ENCODE peak calls at places on chromosomes 1 and 21, in four cellular contexts. L, G, V and P are unnamed samples.

GRCh38 chr21:42162831-42163510 is 56.0 kb upstream of the ABCG1 start:
- DNase-seq in V (no peak), L (no peak), G (no peak), P (no peak)

GRCh38 chr1:86461482-86461881 is 7.2 kb upstream of the CLCA1 start:
- DNase-seq in G (peak; percentile 60), L (no peak), V (no peak), P (no peak)

GRCh38 chr1:27572019-27572678 is 31.8 kb downstream of the AHDC1 start:
- DNase-seq in V (peak; percentile 73), G (no peak), L (no peak), P (no peak)

GRCh38 chr1:66652556-66652955 is 99.7 kb upstream of the DYNLT5 start:
- DNase-seq in G (no peak), L (no peak), V (peak; percentile 5), P (no peak)

GRCh38 chr1:205530116-205530515 is 25.6 kb downstream of the CDK18 start:
- DNase-seq in G (peak; percentile 40), L (no peak), V (no peak), P (no peak)

GRCh38 chr21:16587141-16587570 is 857.4 kb downstream of the USP25 start:
- DNase-seq in G (no peak), L (peak; percentile 60), V (peak; percentile 32), P (no peak)

GRCh38 chr1:179107706-179108629 is 26.1 kb downstream of the TOR3A start:
- DNase-seq in G (no peak), L (no peak), V (no peak), P (no peak)

GRCh38 chr1:21552715-21553114 is 43.5 kb downstream of the ALPL start:
- DNase-seq in V (no peak), L (no peak), G (no peak), P (no peak)

GRCh38 chr21:28959367-28960099 is 33.1 kb downstream of the LTN1 start:
- DNase-seq in L (no peak), G (no peak), V (no peak), P (no peak)

GRCh38 chr1:224592636-224593579 is 23.2 kb upstream of the CNIH3 start:
- DNase-seq in V (no peak), G (no peak), L (no peak), P (no peak)

GRCh38 chr1:159786465-159786864 is 5.7 kb downstream of the DUSP23 start:
- DNase-seq in L (no peak), V (no peak), G (no peak), P (no peak)

GRCh38 chr1:233885196-233886028 is 19.1 kb upstream of the SLC35F3 start:
- DNase-seq in V (no peak), L (no peak), G (no peak), P (no peak)

GRCh38 chr1:54551891-54552290 is 3.9 kb downstream of the ACOT11 start:
- DNase-seq in L (no peak), G (no peak), V (no peak), P (no peak)

GRCh38 chr1:8169364-8170058 is 143.4 kb upstream of the ERRFI1 start:
- DNase-seq in L (peak; percentile 67), G (peak; percentile 43), V (no peak), P (peak; percentile 34)

GRCh38 chr1:75345538-75346292 is 211.5 kb downstream of the LHX8 start:
- DNase-seq in V (no peak), G (no peak), L (no peak), P (no peak)

GRCh38 chr1:3745590-3746381 is 6.5 kb upstream of the CCDC27 start:
- DNase-seq in V (no peak), L (no peak), G (peak; percentile 66), P (no peak)

GRCh38 chr1:160646711-160647328 is at the start of gene SLAMF1:
- DNase-seq in G (no peak), L (peak; percentile 30), V (no peak), P (no peak)

GRCh38 chr1:154318386-154318785 is 2.5 kb upstream of the AQP10 start:
- DNase-seq in V (no peak), L (no peak), G (no peak), P (no peak)

GRCh38 chr1:110672753-110673108 is 2.0 kb downstream of the KCNA3 start:
- DNase-seq in L (peak; percentile 32), G (no peak), V (no peak), P (peak; percentile 30)

GRCh38 chr21:42599486-42599885 is 53.9 kb upstream of the PDE9A start:
- DNase-seq in V (no peak), L (no peak), G (no peak), P (no peak)

GRCh38 chr1:8539683-8540082 is 221.8 kb downstream of the SLC45A1 start:
- DNase-seq in G (no peak), V (no peak), L (no peak), P (no peak)

GRCh38 chr1:2189459-2190425 is 4.8 kb downstream of the FAAP20 start:
- DNase-seq in L (peak; percentile 95), V (peak; percentile 94), G (peak; percentile 90), P (no peak)

GRCh38 chr1:59560807-59561450 is 253.8 kb upstream of the HOOK1 start:
- DNase-seq in L (no peak), G (no peak), V (no peak), P (no peak)

GRCh38 chr21:45511007-45511406 is 31.2 kb downstream of the SLC19A1 start:
- DNase-seq in G (no peak), V (no peak), L (no peak), P (no peak)

GRCh38 chr1:11138952-11139351 is 39.3 kb upstream of the EXOSC10 start:
- DNase-seq in L (no peak), V (no peak), G (no peak), P (no peak)

GRCh38 chr21:30434033-30434631 is 4.1 kb downstream of the KRTAP13-4 start:
- DNase-seq in L (peak; percentile 7), V (peak; percentile 86), G (peak; percentile 28), P (no peak)

GRCh38 chr1:53899206-53899628 is 5.2 kb downstream of the DIO1 start:
- DNase-seq in V (no peak), L (peak; percentile 26), G (no peak), P (no peak)

GRCh38 chr1:165241321-165241720 is 115.2 kb downstream of the LMX1A start:
- DNase-seq in L (no peak), V (no peak), G (no peak), P (no peak)

GRCh38 chr1:203133969-203134725 is 6.6 kb downstream of the ADORA1 start:
- DNase-seq in L (peak; percentile 23), G (no peak), V (peak; percentile 12), P (no peak)

GRCh38 chr1:101506541-101507164 is 269.8 kb downstream of the S1PR1 start:
- DNase-seq in G (peak; percentile 63), L (peak; percentile 13), V (peak; percentile 72), P (no peak)

GRCh38 chr1:165857046-165857801 is 29.8 kb downstream of the UCK2 start:
- DNase-seq in G (no peak), V (peak; percentile 56), L (no peak), P (no peak)

GRCh38 chr1:154729598-154729997 is 121.6 kb upstream of the ADAR start:
- DNase-seq in V (no peak), L (no peak), G (no peak), P (no peak)

GRCh38 chr1:225847610-225848009 is 34.6 kb downstream of the TMEM63A start:
- DNase-seq in V (no peak), L (peak; percentile 76), G (no peak), P (no peak)

GRCh38 chr1:226529891-226530290 is 18.7 kb upstream of the STUM start:
- DNase-seq in V (no peak), L (no peak), G (no peak), P (no peak)

GRCh38 chr1:160078392-160079195 is 2.7 kb upstream of the KCNJ9 start:
- DNase-seq in G (peak; percentile 81), V (peak; percentile 75), L (peak; percentile 62), P (peak; percentile 56)

GRCh38 chr1:154773551-154773950 is 96.5 kb downstream of the KCNN3 start:
- DNase-seq in L (no peak), G (no peak), V (no peak), P (no peak)

DNA sequence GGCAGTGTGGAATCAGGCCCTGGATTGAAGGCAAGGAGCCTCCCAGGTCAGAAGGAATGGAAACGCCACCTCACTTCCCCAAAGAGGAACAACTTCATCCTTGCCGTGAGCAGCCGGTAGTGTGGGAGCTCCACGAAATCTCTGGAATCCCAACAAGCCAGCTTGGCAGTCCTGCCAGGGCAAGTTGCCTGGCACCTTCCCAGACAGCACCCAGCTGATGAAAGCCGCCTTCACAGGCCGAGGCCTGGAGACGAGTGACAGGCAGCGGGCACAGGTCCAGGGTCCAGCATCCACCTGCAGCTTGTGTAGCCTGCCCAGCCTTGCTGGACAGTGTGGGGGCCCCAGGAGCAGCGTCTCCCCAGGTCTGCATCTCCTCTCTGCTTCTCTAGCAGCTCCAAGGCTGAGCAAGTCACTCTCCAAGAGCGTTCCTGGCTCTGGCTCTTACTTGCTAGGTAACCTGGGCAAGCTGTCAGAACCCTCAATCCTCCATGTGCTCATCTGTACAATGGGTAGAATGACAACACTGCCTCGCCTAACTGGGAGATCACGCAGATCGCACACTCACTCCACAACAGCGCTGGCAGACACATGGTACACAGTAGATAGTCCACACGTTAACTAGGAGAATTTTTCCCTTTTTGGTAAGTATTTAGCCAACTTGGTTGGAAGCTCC is 43.0 kb downstream of the ACOT7 start:
- DNase-seq in L (peak; percentile 29), V (no peak), G (no peak), P (no peak)
- TF ChIP-seq POLR2AphosphoS5 in L (no peak), V (no peak), G (no peak), P (no peak)

DNA sequence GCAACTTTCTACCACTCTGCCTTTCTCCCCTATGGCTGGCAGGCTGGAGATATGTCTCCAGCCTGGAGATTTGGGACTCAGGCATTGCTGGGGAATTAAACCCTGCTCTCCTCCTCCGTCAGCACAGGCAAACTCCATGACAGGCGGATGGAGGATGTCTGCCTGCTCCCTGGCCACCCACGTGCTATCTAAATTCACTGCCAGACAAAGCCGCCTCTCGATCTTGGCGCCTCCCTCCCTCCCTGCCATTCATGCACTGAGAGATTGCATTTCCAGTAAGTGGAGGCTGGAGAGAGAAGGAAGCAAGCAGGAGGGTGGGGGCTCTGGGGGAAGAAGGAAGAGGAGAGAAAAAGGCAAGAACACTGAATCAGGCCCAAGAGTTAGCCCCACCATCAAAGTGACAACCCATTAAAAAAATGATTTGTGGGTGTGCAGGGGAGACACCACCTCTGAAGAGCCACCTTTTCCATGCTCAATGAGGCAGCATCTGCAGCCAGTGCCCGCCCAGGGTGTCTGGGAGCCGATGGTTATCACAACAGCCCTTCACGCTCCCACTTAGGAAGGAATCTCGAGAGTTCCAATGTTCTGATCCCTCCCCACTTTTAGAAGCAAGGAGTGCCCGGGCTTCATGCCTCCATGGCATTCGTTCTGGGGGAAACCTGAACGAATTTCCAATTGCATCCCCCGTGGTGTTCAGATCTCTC is 183.0 kb downstream of the HIVEP3 start:
- DNase-seq in V (no peak), G (no peak), L (no peak), P (no peak)
- TF ChIP-seq POLR2AphosphoS5 in V (no peak), G (no peak), L (no peak), P (no peak)

DNA sequence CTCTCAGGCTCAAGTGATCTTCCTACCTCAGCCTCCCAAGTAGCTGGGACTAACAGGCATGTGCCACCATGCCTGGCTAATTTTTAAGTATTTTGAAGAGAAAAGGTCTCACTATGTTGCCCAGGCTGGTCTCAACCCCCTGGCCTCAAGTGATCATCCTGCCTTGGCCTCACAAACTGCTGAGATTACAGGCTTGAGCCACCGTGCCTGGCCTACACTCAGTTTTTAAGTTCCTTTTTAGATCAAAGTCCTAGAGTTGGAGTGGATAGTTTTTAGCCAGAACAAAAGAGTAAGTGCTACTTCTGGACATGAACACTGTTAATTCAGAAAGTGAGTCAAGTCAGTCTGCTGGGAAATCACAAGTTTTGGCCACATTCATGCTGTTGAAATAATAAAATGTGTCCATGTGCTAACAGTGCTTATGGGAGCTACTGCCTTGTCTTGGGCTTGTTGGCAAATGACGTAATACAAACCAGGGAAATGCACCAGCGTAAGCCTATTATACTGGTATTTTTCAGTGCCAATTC is 84.2 kb downstream of the NDUFS5 start:
- DNase-seq in L (no peak), G (no peak), V (no peak), P (no peak)
- TF ChIP-seq POLR2AphosphoS5 in L (peak; percentile 65), G (no peak), V (no peak), P (no peak)

GRCh38 chr1:237112663-237113062 is 70.7 kb downstream of the RYR2 start:
- DNase-seq in L (no peak), G (no peak), V (no peak), P (no peak)
- TF ChIP-seq POLR2AphosphoS5 in L (no peak), G (no peak), V (no peak), P (no peak)